ENCODE peak calls at places on chromosomes 16 and 17, in five cellular contexts. Z, V, Y, H and B are unnamed samples. For H3K4me1, the result is how much of the 10 kb centered on the place peaks cover.

GRCh38 chr16:75252049-75252864 is 833 bp upstream of the BCAR1 start:
- DNase-seq in Z (no peak), V (no peak), Y (peak), H (no peak), B (no peak)

GRCh38 chr16:48284772-48285409 is 37.6 kb upstream of the ABCC11 start:
- DNase-seq in Z (no peak), V (no peak), Y (no peak), H (no peak), B (no peak)

GRCh38 chr17:76008630-76009425 is 8.2 kb downstream of the CDK3 start:
- DNase-seq in Z (no peak), V (no peak), Y (no peak), H (no peak), B (no peak)

GRCh38 chr17:72937687-72938086 is 154.8 kb downstream of the SLC39A11 start:
- DNase-seq in Z (no peak), V (no peak), Y (no peak), H (no peak), B (no peak)

GRCh38 chr16:48441863-48442279 is 56.7 kb upstream of the SIAH1 start:
- DNase-seq in Z (no peak), V (no peak), Y (no peak), H (no peak), B (no peak)

GRCh38 chr17:4854181-4854681 is 21.1 kb downstream of the MINK1 start:
- DNase-seq in Z (no peak), V (no peak), Y (no peak), H (no peak), B (no peak)

GRCh38 chr16:11470676-11471415 is 115.9 kb downstream of the LITAF start:
- DNase-seq in Z (no peak), V (no peak), Y (no peak), H (no peak), B (no peak)

GRCh38 chr16:23575834-23576233 is 18.3 kb downstream of the UBFD1 start:
- DNase-seq in Z (no peak), V (no peak), Y (no peak), H (no peak), B (no peak)

GRCh38 chr16:17147942-17148341 is 322.8 kb downstream of the XYLT1 start:
- DNase-seq in Z (no peak), V (no peak), Y (no peak), H (no peak), B (no peak)

GRCh38 chr16:25108054-25108453 is 3.5 kb upstream of the LCMT1 start:
- DNase-seq in Z (no peak), V (peak), Y (peak), H (peak), B (no peak)

GRCh38 chr16:88870608-88871348 is 4.3 kb upstream of the PABPN1L start:
- DNase-seq in Z (no peak), V (no peak), Y (no peak), H (no peak), B (no peak)

GRCh38 chr17:4520881-4521600 is 22.4 kb downstream of the SPNS2 start:
- DNase-seq in Z (no peak), V (no peak), Y (peak), H (no peak), B (peak)

GRCh38 chr17:5866978-5867377 is 203.2 kb upstream of the WSCD1 start:
- DNase-seq in Z (no peak), V (no peak), Y (no peak), H (no peak), B (no peak)

GRCh38 chr16:64362193-64362592 is 759.7 kb downstream of the CDH11 start:
- DNase-seq in Z (no peak), V (no peak), Y (no peak), H (no peak), B (no peak)

GRCh38 chr17:57672205-57672632 is 72.9 kb downstream of the CCDC182 start:
- DNase-seq in Z (no peak), V (peak), Y (no peak), H (no peak), B (no peak)

GRCh38 chr16:31451681-31452351 is 7.5 kb upstream of the ARMC5 start:
- DNase-seq in Z (peak), V (no peak), Y (peak), H (no peak), B (no peak)

GRCh38 chr16:72203401-72203800 is 31.4 kb upstream of the PMFBP1 start:
- DNase-seq in Z (peak), V (no peak), Y (no peak), H (no peak), B (peak)

GRCh38 chr16:54847207-54847606 is 83.5 kb upstream of the IRX5 start:
- DNase-seq in Z (no peak), V (no peak), Y (no peak), H (no peak), B (no peak)

GRCh38 chr17:81157848-81158687 is 7.2 kb upstream of the PVALEF start:
- DNase-seq in Z (no peak), V (no peak), Y (no peak), H (no peak), B (no peak)

GRCh38 chr17:65660947-65661346 is 99.5 kb upstream of the AXIN2 start:
- DNase-seq in Z (peak), V (no peak), Y (no peak), H (no peak), B (no peak)

GRCh38 chr17:69908599-69909368 is 166.2 kb upstream of the KCNJ16 start:
- DNase-seq in Z (no peak), V (no peak), Y (no peak), H (no peak), B (no peak)

GRCh38 chr16:1494711-1495110 is 1.6 kb downstream of the TELO2 start:
- DNase-seq in Z (no peak), V (no peak), Y (no peak), H (no peak), B (no peak)

GRCh38 chr16:1907226-1907849 is 10.9 kb downstream of the HS3ST6 start:
- DNase-seq in Z (no peak), V (no peak), Y (no peak), H (no peak), B (no peak)

GRCh38 chr16:3112058-3112880 is at the start of gene ZNF205:
- DNase-seq in Z (peak), V (no peak), Y (peak), H (no peak), B (peak)

DNA sequence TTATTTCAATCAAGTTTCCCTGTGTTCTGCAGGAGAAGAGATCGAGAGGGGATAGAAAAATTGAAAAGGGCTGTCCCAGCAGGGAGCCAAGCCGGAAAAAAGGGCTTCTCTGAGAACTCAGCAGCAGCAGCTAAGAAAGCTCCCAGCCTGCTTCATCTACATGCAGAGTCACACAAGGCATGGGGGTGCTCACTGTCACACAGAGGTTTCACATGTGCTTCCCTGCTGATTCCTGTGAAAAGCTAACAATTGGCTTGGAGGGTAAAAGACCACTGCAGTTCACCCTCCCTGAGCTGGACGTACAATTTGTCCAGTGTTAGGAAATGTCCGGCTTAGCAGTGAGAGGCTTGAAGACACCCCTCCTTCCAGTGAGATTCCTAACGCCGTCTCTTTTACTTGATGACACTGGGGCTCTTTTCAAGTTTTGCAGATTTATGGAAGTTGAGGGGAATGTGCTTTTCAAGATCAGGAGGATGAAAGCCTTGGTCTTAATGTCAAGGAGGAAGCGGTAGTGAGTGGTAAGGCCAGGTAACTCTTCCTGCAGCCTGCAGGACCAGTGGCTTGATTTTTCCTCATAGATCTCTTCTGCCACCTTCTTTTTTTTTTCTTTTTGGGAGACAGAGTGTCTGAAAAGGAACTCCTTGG is 85.6 kb downstream of the WNT3 start:
- DNase-seq in Z (no peak), V (no peak), Y (no peak), H (no peak), B (no peak)
- H3K4me1 ChIP-seq in Z (under half), V (under half), Y (under half), H (under half), B (under half)

GRCh38 chr16:336269-336668 is 16.3 kb downstream of the AXIN1 start:
- DNase-seq in Z (no peak), V (no peak), Y (no peak), H (no peak), B (no peak)
- H3K4me1 ChIP-seq in Z (under half), V (half or more), Y (under half), H (under half), B (under half)

DNA sequence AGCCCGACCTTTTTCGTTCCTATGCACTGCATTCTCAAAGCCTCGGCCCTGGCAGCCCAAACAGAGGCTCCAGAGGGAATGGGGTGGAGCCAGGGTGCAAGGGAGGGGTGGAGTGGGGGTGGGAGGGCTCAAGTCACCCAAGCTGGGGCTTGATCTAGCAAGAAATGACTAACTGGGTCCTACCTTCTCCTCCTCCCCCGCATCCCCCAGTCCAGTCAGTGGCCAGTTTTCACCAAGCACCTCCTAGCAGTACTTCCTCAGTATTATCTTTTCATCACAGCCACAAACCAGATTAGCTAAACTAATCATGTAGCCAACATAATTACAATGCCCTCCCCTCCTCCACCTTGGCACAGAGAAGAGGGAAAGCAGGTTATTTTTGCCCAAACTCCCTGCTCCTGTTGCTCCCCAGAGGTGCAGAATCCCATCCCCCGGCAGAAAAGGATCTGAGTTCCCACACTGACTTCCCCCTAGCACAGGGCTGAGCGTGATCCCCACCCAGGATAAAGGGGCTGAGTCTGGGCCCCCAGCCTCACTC is 2.2 kb downstream of the JUP start:
- DNase-seq in Z (no peak), V (no peak), Y (peak), H (no peak), B (peak)
- H3K4me1 ChIP-seq in Z (under half), V (under half), Y (under half), H (under half), B (under half)

GRCh38 chr16:84597518-84598390 is 20.1 kb downstream of the COTL1 start:
- DNase-seq in Z (no peak), V (no peak), Y (no peak), H (no peak), B (no peak)

GRCh38 chr16:84596161-84596560 is 21.7 kb downstream of the COTL1 start:
- DNase-seq in Z (no peak), V (no peak), Y (no peak), H (no peak), B (no peak)

GRCh38 chr16:84599528-84600202 is 18.2 kb downstream of the COTL1 start:
- DNase-seq in Z (peak), V (no peak), Y (no peak), H (peak), B (peak)

GRCh38 chr16:84596801-84597517 is 20.9 kb downstream of the COTL1 start:
- DNase-seq in Z (no peak), V (no peak), Y (no peak), H (no peak), B (no peak)

GRCh38 chr16:84598391-84598750 is 19.5 kb downstream of the COTL1 start:
- DNase-seq in Z (no peak), V (no peak), Y (no peak), H (no peak), B (no peak)
- H3K4me1 ChIP-seq in Z (under half), V (half or more), Y (under half), H (half or more), B (under half)

GRCh38 chr17:2705263-2705662 is 6.3 kb downstream of the CLUH start:
- DNase-seq in Z (peak), V (no peak), Y (no peak), H (no peak), B (no peak)
- H3K4me1 ChIP-seq in Z (half or more), V (under half), Y (under half), H (under half), B (under half)

DNA sequence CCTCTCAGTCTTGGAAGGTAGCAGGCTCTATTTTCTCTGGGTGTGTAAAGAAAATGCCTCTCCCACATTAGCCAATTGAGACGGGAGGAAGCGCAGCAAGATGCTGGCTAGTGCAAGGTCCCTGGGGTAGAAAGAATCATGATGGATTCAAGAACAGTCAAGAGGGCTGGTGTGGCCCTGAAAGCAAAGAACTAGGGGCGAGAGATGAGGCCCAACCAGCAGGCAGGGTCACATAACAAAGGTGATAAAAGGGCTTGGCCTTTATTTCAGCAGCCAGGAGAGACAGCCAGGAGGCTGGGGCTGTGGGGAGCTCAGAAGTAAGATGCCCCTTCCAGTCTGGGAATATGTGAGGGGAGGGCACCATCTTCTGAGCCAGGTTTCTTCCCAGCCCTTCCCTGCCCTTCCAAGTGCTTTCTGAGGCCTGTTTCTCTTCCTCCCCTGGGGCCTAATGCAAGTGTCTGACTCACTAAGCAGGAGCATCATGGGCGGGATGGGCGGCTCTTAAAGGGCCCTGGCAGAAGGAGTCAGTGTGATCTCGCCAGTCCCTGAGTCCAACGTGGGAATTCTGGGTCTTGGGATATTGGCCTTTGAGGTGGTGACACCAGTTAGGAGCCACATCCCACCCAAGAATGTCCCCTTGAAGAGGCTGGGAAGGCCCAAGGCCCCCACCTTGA is 3.9 kb upstream of the NLRC5 start:
- DNase-seq in Z (peak), V (no peak), Y (no peak), H (no peak), B (peak)
- H3K4me1 ChIP-seq in Z (under half), V (half or more), Y (under half), H (half or more), B (under half)

GRCh38 chr16:4376820-4377572 is 5.3 kb downstream of the VASN start:
- DNase-seq in Z (no peak), V (no peak), Y (no peak), H (no peak), B (no peak)

GRCh38 chr16:4377573-4378146 is 6.0 kb downstream of the VASN start:
- DNase-seq in Z (no peak), V (no peak), Y (no peak), H (no peak), B (no peak)

GRCh38 chr16:4379001-4379688 is 7.5 kb downstream of the VASN start:
- DNase-seq in Z (no peak), V (no peak), Y (no peak), H (no peak), B (no peak)

GRCh38 chr16:4376126-4376819 is 4.6 kb downstream of the VASN start:
- DNase-seq in Z (peak), V (no peak), Y (peak), H (no peak), B (peak)

DNA sequence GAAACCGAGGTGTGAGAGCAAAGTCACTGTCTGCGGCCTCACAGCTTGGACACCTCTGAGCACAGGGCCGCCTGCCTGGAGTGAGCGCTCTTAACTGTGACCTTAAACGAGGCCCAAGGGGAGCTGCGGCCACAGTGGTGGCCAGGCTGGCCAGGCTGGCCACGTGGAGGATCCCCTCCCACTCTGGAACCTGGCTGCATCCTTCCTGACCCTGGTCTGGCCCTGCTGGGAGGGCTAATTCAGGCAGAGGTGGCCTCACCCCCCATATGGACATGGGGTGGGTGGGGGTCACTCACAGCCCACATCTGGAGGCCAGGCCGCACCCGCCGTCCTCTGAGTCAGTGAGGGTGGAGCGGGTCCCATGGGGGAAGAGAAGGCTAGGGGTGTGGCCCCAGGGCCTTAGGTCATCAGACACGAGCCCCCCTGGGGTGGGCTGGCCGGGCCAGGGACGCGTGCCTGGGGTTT is 6.6 kb downstream of the VASN start:
- DNase-seq in Z (no peak), V (no peak), Y (no peak), H (no peak), B (no peak)
- H3K4me1 ChIP-seq in Z (under half), V (under half), Y (under half), H (under half), B (under half)

GRCh38 chr17:2064511-2064910 is 9.6 kb downstream of the HIC1 start:
- DNase-seq in Z (no peak), V (no peak), Y (no peak), H (no peak), B (no peak)
- H3K4me1 ChIP-seq in Z (under half), V (under half), Y (under half), H (under half), B (under half)